ENCODE peak calls at places on chromosomes 5 and 9, in six cellular contexts. T is A549, R is HEK293T, G is K562, Q is HepG2, V is GM12878. C is an unnamed sample.

GRCh38 chr9:122536138-122536537 is 9.0 kb upstream of the OR1N1 start:
- DNase-seq in T (no peak), R (no peak), G (no peak), Q (no peak), V (no peak), C (no peak)

GRCh38 chr9:135766707-135767106 is 64.7 kb downstream of the KCNT1 start:
- DNase-seq in T (no peak), R (no peak), G (no peak), Q (no peak), V (no peak), C (no peak)

GRCh38 chr9:123128591-123128990 is 95.1 kb downstream of the GPR21 start:
- DNase-seq in T (no peak), R (no peak), G (no peak), Q (no peak), V (no peak), C (no peak)

GRCh38 chr9:69174645-69175487 is 789 bp downstream of the TJP2 start:
- DNase-seq in T (no peak), R (peak), G (peak), Q (peak), V (peak), C (peak)

GRCh38 chr5:120533581-120533980 is 69.5 kb downstream of the PRR16 start:
- DNase-seq in T (no peak), R (no peak), G (no peak), Q (no peak), V (no peak), C (no peak)

GRCh38 chr5:65382582-65382981 is 99.1 kb downstream of the ADAMTS6 start:
- DNase-seq in T (no peak), R (no peak), G (no peak), Q (no peak), V (no peak), C (peak)

GRCh38 chr5:132471944-132472343 is 18.6 kb downstream of the IRF1 start:
- DNase-seq in T (no peak), R (no peak), G (no peak), Q (no peak), V (no peak), C (no peak)

GRCh38 chr9:37408933-37409710 is 13.4 kb upstream of the GRHPR start:
- DNase-seq in T (no peak), R (no peak), G (peak), Q (no peak), V (peak), C (no peak)

GRCh38 chr5:50406874-50407273 is 34.2 kb downstream of the EMB start:
- DNase-seq in T (no peak), R (no peak), G (no peak), Q (no peak), V (no peak), C (peak)

GRCh38 chr9:137666950-137667670 is 48.3 kb downstream of the EHMT1 start:
- DNase-seq in T (no peak), R (no peak), G (no peak), Q (no peak), V (no peak), C (no peak)

GRCh38 chr9:126589349-126589748 is 24.4 kb upstream of the LMX1B start:
- DNase-seq in T (no peak), R (no peak), G (no peak), Q (no peak), V (no peak), C (no peak)

GRCh38 chr5:66169534-66169933 is 25.4 kb downstream of the SREK1 start:
- DNase-seq in T (no peak), R (no peak), G (no peak), Q (no peak), V (no peak), C (peak)

GRCh38 chr9:108885643-108886348 is 23.7 kb downstream of the ACTL7A start:
- DNase-seq in T (peak), R (peak), G (peak), Q (peak), V (peak), C (peak)

GRCh38 chr9:111356567-111357244 is 26.7 kb upstream of the OR2K2 start:
- DNase-seq in T (peak), R (no peak), G (peak), Q (no peak), V (no peak), C (peak)

GRCh38 chr5:65707663-65708062 is 14.2 kb downstream of the SGTB start:
- DNase-seq in T (no peak), R (no peak), G (peak), Q (no peak), V (no peak), C (no peak)

GRCh38 chr5:74285876-74286275 is 354.7 kb downstream of the ENC1 start:
- DNase-seq in T (no peak), R (no peak), G (no peak), Q (no peak), V (no peak), C (no peak)

GRCh38 chr5:132229236-132229635 is 1.6 kb upstream of the P4HA2 start:
- DNase-seq in T (no peak), R (no peak), G (no peak), Q (no peak), V (no peak), C (no peak)

GRCh38 chr9:134344068-134344820 is 18.0 kb downstream of the RXRA start:
- DNase-seq in T (no peak), R (no peak), G (peak), Q (no peak), V (no peak), C (peak)

GRCh38 chr9:128902351-128903078 is 18.3 kb upstream of the PHYHD1 start:
- DNase-seq in T (no peak), R (no peak), G (no peak), Q (no peak), V (no peak), C (no peak)

GRCh38 chr5:121533814-121534213 is 317.9 kb upstream of the FTMT start:
- DNase-seq in T (no peak), R (no peak), G (no peak), Q (no peak), V (no peak), C (no peak)

GRCh38 chr9:2465921-2466460 is 155.6 kb upstream of the VLDLR start:
- DNase-seq in T (peak), R (peak), G (no peak), Q (peak), V (peak), C (peak)

GRCh38 chr9:137673871-137674270 is 55.1 kb downstream of the EHMT1 start:
- DNase-seq in T (no peak), R (no peak), G (no peak), Q (no peak), V (no peak), C (no peak)

GRCh38 chr5:112183103-112183634 is 235.9 kb downstream of the EPB41L4A start:
- DNase-seq in T (no peak), R (no peak), G (no peak), Q (no peak), V (no peak), C (no peak)

GRCh38 chr5:174344335-174344734 is 298.8 kb downstream of the NSG2 start:
- DNase-seq in T (no peak), R (no peak), G (no peak), Q (no peak), V (no peak), C (no peak)

GRCh38 chr5:160470437-160471341 is 49.0 kb downstream of the PTTG1 start:
- DNase-seq in T (no peak), R (no peak), G (no peak), Q (no peak), V (no peak), C (peak)

GRCh38 chr5:147998704-147999103 is 65.1 kb upstream of the SPINK5 start:
- DNase-seq in T (no peak), R (no peak), G (no peak), Q (no peak), V (no peak), C (no peak)

GRCh38 chr5:56951131-56951945 is 585 bp downstream of the MIER3 start:
- DNase-seq in T (peak), R (peak), G (peak), Q (no peak), V (no peak), C (no peak)

GRCh38 chr5:159353661-159354252 is 23.5 kb upstream of the IL12B start:
- DNase-seq in T (no peak), R (no peak), G (no peak), Q (no peak), V (no peak), C (peak)

GRCh38 chr5:172003750-172004149 is 2.7 kb downstream of the FBXW11 start:
- DNase-seq in T (no peak), R (no peak), G (no peak), Q (no peak), V (no peak), C (no peak)

GRCh38 chr5:169248520-169248919 is 52.4 kb downstream of the SLIT3 start:
- DNase-seq in T (no peak), R (no peak), G (no peak), Q (no peak), V (no peak), C (no peak)

GRCh38 chr5:88883059-88883565 is at the start of gene MEF2C:
- DNase-seq in T (no peak), R (peak), G (peak), Q (no peak), V (no peak), C (peak)

GRCh38 chr9:92140074-92140753 is 25.0 kb upstream of the SPTLC1 start:
- DNase-seq in T (peak), R (peak), G (peak), Q (peak), V (no peak), C (peak)

GRCh38 chr5:53425598-53426516 is 54.6 kb upstream of the FST start:
- DNase-seq in T (no peak), R (peak), G (peak), Q (peak), V (no peak), C (no peak)

GRCh38 chr5:143114481-143114880 is 289.0 kb downstream of the NR3C1 start:
- DNase-seq in T (no peak), R (no peak), G (no peak), Q (no peak), V (no peak), C (no peak)
- TF ChIP-seq BHLHE40 in T (no peak), R (no peak), G (no peak), Q (no peak), V (no peak), C (no peak)

DNA sequence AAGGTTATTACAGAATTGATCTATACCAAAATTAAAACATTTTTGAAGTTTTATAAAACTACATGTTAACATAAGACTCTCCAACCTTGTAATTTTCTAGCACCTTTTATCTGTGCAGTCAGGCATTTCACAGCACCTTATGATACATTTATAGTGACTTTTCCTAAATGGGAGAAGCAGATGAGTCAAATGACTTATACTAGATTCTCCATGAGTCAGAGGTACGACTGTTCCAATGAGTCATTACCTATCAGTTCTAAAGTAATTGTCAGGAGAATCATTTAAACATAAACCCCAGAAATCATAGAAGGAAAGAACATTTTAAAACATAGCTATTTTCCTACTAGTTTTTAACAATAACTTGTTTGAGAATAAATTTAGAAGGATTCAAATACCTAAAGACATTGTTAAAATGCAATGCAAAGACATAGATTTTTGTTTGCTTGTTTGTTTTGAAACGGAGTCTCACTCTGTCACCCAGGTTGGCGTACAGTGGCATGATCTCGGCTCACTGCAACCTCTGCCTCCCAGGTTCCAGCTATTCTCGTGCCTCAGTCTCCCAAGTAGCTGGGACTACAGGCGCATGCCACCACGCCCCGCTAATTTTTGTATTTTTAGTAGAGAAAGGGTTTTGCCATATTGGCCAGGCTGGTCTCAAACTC is 34.7 kb upstream of the DMXL1 start:
- DNase-seq in T (peak), R (no peak), G (peak), Q (no peak), V (no peak), C (peak)
- TF ChIP-seq BHLHE40 in T (no peak), R (no peak), G (no peak), Q (no peak), V (no peak), C (peak)

DNA sequence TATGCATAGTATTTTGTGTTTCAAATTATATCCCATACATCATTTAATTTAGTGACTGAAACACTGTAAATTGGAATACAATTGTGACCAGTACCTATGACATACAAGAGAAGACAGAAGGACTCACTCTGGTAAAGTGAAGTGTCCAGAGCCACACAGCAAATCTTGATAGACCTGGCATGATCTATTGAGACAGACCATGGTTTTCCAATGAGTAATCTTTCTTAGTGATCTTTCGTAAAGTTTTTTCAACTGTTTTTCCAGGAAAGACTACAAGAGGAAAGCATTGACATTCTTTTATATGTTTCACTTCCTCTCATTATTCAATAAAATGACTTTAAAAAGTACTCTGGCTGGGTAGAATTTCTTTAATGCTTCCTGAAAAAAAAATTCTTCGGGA is 43.3 kb upstream of the ALDH1A1 start:
- DNase-seq in T (peak), R (no peak), G (no peak), Q (no peak), V (no peak), C (no peak)
- TF ChIP-seq BHLHE40 in T (no peak), R (no peak), G (no peak), Q (no peak), V (no peak), C (no peak)

GRCh38 chr5:177404641-177405134 is 4.2 kb upstream of the PFN3 start:
- DNase-seq in T (no peak), R (no peak), G (no peak), Q (no peak), V (no peak), C (no peak)

GRCh38 chr5:177403826-177404640 is 3.6 kb upstream of the PFN3 start:
- DNase-seq in T (peak), R (peak), G (peak), Q (no peak), V (no peak), C (peak)

GRCh38 chr5:177403194-177403825 is 2.8 kb upstream of the PFN3 start:
- DNase-seq in T (peak), R (peak), G (peak), Q (no peak), V (no peak), C (peak)

GRCh38 chr5:177405312-177405711 is 4.1 kb downstream of the F12 start:
- DNase-seq in T (no peak), R (no peak), G (no peak), Q (no peak), V (no peak), C (no peak)

DNA sequence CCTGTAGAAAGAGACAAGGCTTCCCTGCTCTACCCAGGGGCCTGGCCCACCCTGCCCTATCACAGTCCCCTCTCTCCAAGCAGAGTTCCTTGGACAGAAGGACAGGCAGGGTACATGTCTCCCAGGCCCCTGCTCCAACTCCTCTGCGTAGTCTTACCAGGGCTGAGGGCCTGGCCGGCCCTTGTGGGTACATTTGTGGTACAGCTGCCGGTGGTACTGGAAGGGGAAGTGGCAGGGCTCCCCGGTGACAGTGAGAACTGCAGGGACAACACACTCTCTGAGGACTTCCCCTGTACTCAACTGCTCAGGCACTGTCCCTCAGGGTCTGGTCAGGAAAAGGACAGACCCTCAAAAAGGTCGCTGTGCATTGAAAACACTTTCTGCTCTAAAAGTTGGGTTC is 3.6 kb downstream of the F12 start:
- DNase-seq in T (no peak), R (no peak), G (no peak), Q (no peak), V (no peak), C (no peak)
- TF ChIP-seq BHLHE40 in T (no peak), R (no peak), G (no peak), Q (no peak), V (peak), C (no peak)

DNA sequence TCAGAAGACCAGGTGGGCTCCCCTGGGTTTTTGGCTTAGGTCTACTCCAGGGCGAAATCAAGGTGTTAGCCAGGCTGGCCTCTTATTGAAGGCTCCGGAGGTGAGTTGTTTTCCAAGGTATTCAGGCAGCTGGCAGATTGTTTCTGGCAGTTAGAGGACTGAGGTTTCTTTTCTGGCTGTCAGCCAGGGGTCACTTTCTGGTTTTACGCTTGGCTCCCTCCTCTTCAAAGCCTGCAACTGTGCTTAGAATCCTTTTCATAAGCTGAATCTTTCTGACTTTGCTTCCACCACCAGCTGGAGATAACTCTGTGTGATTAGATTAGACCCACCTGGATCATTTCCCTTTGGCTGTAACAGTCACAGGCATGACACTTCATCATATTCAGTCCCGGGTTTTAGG is 24.6 kb downstream of the RFK start:
- DNase-seq in T (no peak), R (peak), G (peak), Q (peak), V (peak), C (peak)
- TF ChIP-seq BHLHE40 in T (no peak), R (no peak), G (no peak), Q (no peak), V (no peak), C (no peak)

GRCh38 chr5:157761690-157762611 is 18.4 kb downstream of the LSM11 start:
- DNase-seq in T (peak), R (peak), G (peak), Q (peak), V (no peak), C (peak)
- TF ChIP-seq BHLHE40 in T (no peak), R (no peak), G (no peak), Q (no peak), V (no peak), C (no peak)

GRCh38 chr9:36128331-36128730 is 8.2 kb upstream of the GLIPR2 start:
- DNase-seq in T (no peak), R (no peak), G (no peak), Q (no peak), V (no peak), C (no peak)
- TF ChIP-seq BHLHE40 in T (no peak), R (no peak), G (no peak), Q (no peak), V (no peak), C (no peak)

DNA sequence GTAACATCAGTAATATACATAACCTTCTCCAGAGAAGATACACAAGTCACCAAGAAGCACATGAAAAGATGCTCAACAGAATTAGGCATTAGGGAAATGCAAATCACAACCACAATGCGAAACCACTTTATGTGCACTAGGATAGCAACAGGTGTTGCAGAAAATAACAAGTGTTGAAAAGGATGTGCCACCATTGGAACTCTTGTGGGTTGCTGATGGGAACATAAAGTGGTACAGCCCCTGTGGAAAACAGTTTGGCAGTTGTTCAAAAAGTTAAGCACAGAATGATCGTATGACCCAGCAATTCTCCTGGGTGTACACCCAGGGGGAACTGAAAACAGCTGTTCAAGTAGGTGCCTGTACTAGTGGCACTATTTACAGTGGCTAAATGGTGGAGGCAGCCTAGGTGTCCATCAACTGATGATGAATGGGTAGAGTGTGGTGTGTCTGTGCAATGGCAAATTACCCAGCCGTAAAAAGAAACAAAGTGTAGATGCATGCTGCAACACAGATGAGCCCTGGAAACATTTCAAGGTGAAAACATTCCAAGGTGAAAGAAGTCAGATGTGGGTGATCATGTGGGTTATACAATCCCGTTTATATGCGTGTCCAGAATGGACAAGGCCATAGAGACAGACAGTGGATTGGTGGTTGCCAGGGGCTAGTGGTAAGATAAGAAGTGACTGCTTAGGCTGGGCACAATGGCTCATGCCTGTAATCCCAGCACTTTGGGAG is 27.2 kb downstream of the CCDC69 start:
- DNase-seq in T (no peak), R (no peak), G (no peak), Q (no peak), V (peak), C (no peak)
- TF ChIP-seq BHLHE40 in T (no peak), R (no peak), G (no peak), Q (no peak), V (peak), C (no peak)

GRCh38 chr9:112556497-112557085 is 70.0 kb downstream of the KIAA1958 start:
- DNase-seq in T (no peak), R (no peak), G (no peak), Q (no peak), V (no peak), C (peak)
- TF ChIP-seq BHLHE40 in T (no peak), R (no peak), G (no peak), Q (no peak), V (no peak), C (no peak)

C was measured in IMR-90.